ENCODE peak calls at places on chromosomes 11 and 22, in six cellular contexts. One of them, this sample, is unnamed.

GRCh38 chr11:67406969-67407699 is 3.3 kb downstream of the TBC1D10C start:
- DNase-seq in uterus: no peak
- DNase-seq in NCI-H526: peak; percentile 60
- DNase-seq in stimulated activated CD8-positive, alpha-beta memory T cell treated with anti-CD3 and anti-CD28 coated beads, Interleukin-4, amount 100 ng/mL, for 4 hours: no peak
- DNase-seq in tibial artery: no peak
- DNase-seq in EH: no peak
- DNase-seq in this sample: no peak

GRCh38 chr11:126172596-126173038 is 38.8 kb downstream of the RPUSD4 start:
- DNase-seq in uterus: no peak
- DNase-seq in NCI-H526: no peak
- DNase-seq in stimulated activated CD8-positive, alpha-beta memory T cell treated with anti-CD3 and anti-CD28 coated beads, Interleukin-4, amount 100 ng/mL, for 4 hours: no peak
- DNase-seq in tibial artery: no peak
- DNase-seq in EH: peak; percentile 62
- DNase-seq in this sample: no peak

GRCh38 chr11:95058622-95059021 is 8.1 kb upstream of the SRSF8 start:
- DNase-seq in uterus: no peak
- DNase-seq in NCI-H526: no peak
- DNase-seq in stimulated activated CD8-positive, alpha-beta memory T cell treated with anti-CD3 and anti-CD28 coated beads, Interleukin-4, amount 100 ng/mL, for 4 hours: no peak
- DNase-seq in tibial artery: no peak
- DNase-seq in EH: peak; percentile 38
- DNase-seq in this sample: no peak

GRCh38 chr11:86990520-86990919 is 35.3 kb upstream of the FZD4 start:
- DNase-seq in uterus: no peak
- DNase-seq in NCI-H526: peak; percentile 79
- DNase-seq in stimulated activated CD8-positive, alpha-beta memory T cell treated with anti-CD3 and anti-CD28 coated beads, Interleukin-4, amount 100 ng/mL, for 4 hours: no peak
- DNase-seq in tibial artery: no peak
- DNase-seq in EH: peak; percentile 82
- DNase-seq in this sample: peak; percentile 50

GRCh38 chr22:25898707-25899365 is 156.8 kb downstream of the MYO18B start:
- DNase-seq in uterus: no peak
- DNase-seq in NCI-H526: peak; percentile 34
- DNase-seq in stimulated activated CD8-positive, alpha-beta memory T cell treated with anti-CD3 and anti-CD28 coated beads, Interleukin-4, amount 100 ng/mL, for 4 hours: no peak
- DNase-seq in tibial artery: no peak
- DNase-seq in EH: no peak
- DNase-seq in this sample: peak; percentile 48

GRCh38 chr11:39589391-39589790 is 1870.1 kb downstream of the LRRC4C start:
- DNase-seq in uterus: no peak
- DNase-seq in NCI-H526: no peak
- DNase-seq in stimulated activated CD8-positive, alpha-beta memory T cell treated with anti-CD3 and anti-CD28 coated beads, Interleukin-4, amount 100 ng/mL, for 4 hours: no peak
- DNase-seq in tibial artery: no peak
- DNase-seq in EH: no peak
- DNase-seq in this sample: no peak

GRCh38 chr11:44224867-44225501 is 85.0 kb downstream of the ALX4 start:
- DNase-seq in uterus: no peak
- DNase-seq in NCI-H526: no peak
- DNase-seq in stimulated activated CD8-positive, alpha-beta memory T cell treated with anti-CD3 and anti-CD28 coated beads, Interleukin-4, amount 100 ng/mL, for 4 hours: no peak
- DNase-seq in tibial artery: no peak
- DNase-seq in EH: no peak
- DNase-seq in this sample: no peak

GRCh38 chr11:119505861-119506260 is 82.9 kb upstream of the THY1 start:
- DNase-seq in uterus: no peak
- DNase-seq in NCI-H526: no peak
- DNase-seq in stimulated activated CD8-positive, alpha-beta memory T cell treated with anti-CD3 and anti-CD28 coated beads, Interleukin-4, amount 100 ng/mL, for 4 hours: no peak
- DNase-seq in tibial artery: no peak
- DNase-seq in EH: no peak
- DNase-seq in this sample: no peak

GRCh38 chr22:43514476-43515157 is 102.8 kb downstream of the MPPED1 start:
- DNase-seq in uterus: no peak
- DNase-seq in NCI-H526: no peak
- DNase-seq in stimulated activated CD8-positive, alpha-beta memory T cell treated with anti-CD3 and anti-CD28 coated beads, Interleukin-4, amount 100 ng/mL, for 4 hours: no peak
- DNase-seq in tibial artery: no peak
- DNase-seq in EH: no peak
- DNase-seq in this sample: no peak

GRCh38 chr11:111978028-111978771 is 41.1 kb downstream of the DIXDC1 start:
- DNase-seq in uterus: peak; percentile 73
- DNase-seq in NCI-H526: peak; percentile 94
- DNase-seq in stimulated activated CD8-positive, alpha-beta memory T cell treated with anti-CD3 and anti-CD28 coated beads, Interleukin-4, amount 100 ng/mL, for 4 hours: no peak
- DNase-seq in tibial artery: peak; percentile 85
- DNase-seq in EH: peak; percentile 84
- DNase-seq in this sample: peak; percentile 73

GRCh38 chr11:79381036-79381435 is 59.8 kb downstream of the TENM4 start:
- DNase-seq in uterus: no peak
- DNase-seq in NCI-H526: no peak
- DNase-seq in stimulated activated CD8-positive, alpha-beta memory T cell treated with anti-CD3 and anti-CD28 coated beads, Interleukin-4, amount 100 ng/mL, for 4 hours: no peak
- DNase-seq in tibial artery: no peak
- DNase-seq in EH: no peak
- DNase-seq in this sample: no peak

GRCh38 chr11:2175659-2176058 is 4.0 kb upstream of the TH start:
- DNase-seq in uterus: no peak
- DNase-seq in NCI-H526: no peak
- DNase-seq in stimulated activated CD8-positive, alpha-beta memory T cell treated with anti-CD3 and anti-CD28 coated beads, Interleukin-4, amount 100 ng/mL, for 4 hours: no peak
- DNase-seq in tibial artery: no peak
- DNase-seq in EH: peak; percentile 86
- DNase-seq in this sample: no peak

GRCh38 chr11:86919557-86920210 is 35.5 kb downstream of the FZD4 start:
- DNase-seq in uterus: no peak
- DNase-seq in NCI-H526: peak; percentile 64
- DNase-seq in stimulated activated CD8-positive, alpha-beta memory T cell treated with anti-CD3 and anti-CD28 coated beads, Interleukin-4, amount 100 ng/mL, for 4 hours: no peak
- DNase-seq in tibial artery: peak; percentile 33
- DNase-seq in EH: peak; percentile 77
- DNase-seq in this sample: no peak

GRCh38 chr11:5550440-5551095 is 2.2 kb upstream of the OR52H1 start:
- DNase-seq in uterus: no peak
- DNase-seq in NCI-H526: no peak
- DNase-seq in stimulated activated CD8-positive, alpha-beta memory T cell treated with anti-CD3 and anti-CD28 coated beads, Interleukin-4, amount 100 ng/mL, for 4 hours: no peak
- DNase-seq in tibial artery: no peak
- DNase-seq in EH: peak; percentile 77
- DNase-seq in this sample: no peak

GRCh38 chr22:29060251-29060650 is 1.4 kb downstream of the C22orf31 start:
- DNase-seq in uterus: no peak
- DNase-seq in NCI-H526: no peak
- DNase-seq in stimulated activated CD8-positive, alpha-beta memory T cell treated with anti-CD3 and anti-CD28 coated beads, Interleukin-4, amount 100 ng/mL, for 4 hours: no peak
- DNase-seq in tibial artery: no peak
- DNase-seq in EH: no peak
- DNase-seq in this sample: no peak

GRCh38 chr11:44315947-44316387 is 6.0 kb upstream of the ALX4 start:
- DNase-seq in uterus: peak; percentile 52
- DNase-seq in NCI-H526: peak; percentile 38
- DNase-seq in stimulated activated CD8-positive, alpha-beta memory T cell treated with anti-CD3 and anti-CD28 coated beads, Interleukin-4, amount 100 ng/mL, for 4 hours: no peak
- DNase-seq in tibial artery: no peak
- DNase-seq in EH: peak; percentile 52
- DNase-seq in this sample: no peak

GRCh38 chr11:117221775-117222517 is 9.9 kb downstream of the PCSK7 start:
- DNase-seq in uterus: peak; percentile 79
- DNase-seq in NCI-H526: peak; percentile 72
- DNase-seq in stimulated activated CD8-positive, alpha-beta memory T cell treated with anti-CD3 and anti-CD28 coated beads, Interleukin-4, amount 100 ng/mL, for 4 hours: no peak
- DNase-seq in tibial artery: peak; percentile 88
- DNase-seq in EH: peak; percentile 79
- DNase-seq in this sample: no peak